ENCODE peak calls at places on chromosomes 2 and 18, in eight cellular contexts. H is lower lobe of right lung, J is neural progenitor cell, U is keratinocyte, L is lung, Z is thoracic aorta, E is esophagus squamous epithelium, B is heart right ventricle. N is an unnamed sample.

GRCh38 chr2:187403568-187404260 is 44.3 kb downstream of the CALCRL start:
- DNase-seq in H (no peak), J (no peak), U (no peak), L (no peak), Z (no peak), E (no peak), B (peak; percentile 29), N (no peak)

GRCh38 chr18:48217306-48218250 is 191.6 kb downstream of the ZBTB7C start:
- DNase-seq in H (no peak), J (no peak), U (no peak), L (peak; percentile 23), Z (no peak), E (no peak), B (peak; percentile 34), N (no peak)

GRCh38 chr2:239035361-239035814 is 187.5 kb downstream of the TWIST2 start:
- DNase-seq in H (peak; percentile 67), J (peak; percentile 68), U (no peak), L (peak; percentile 40), Z (no peak), E (no peak), B (peak; percentile 32), N (peak; percentile 83)

GRCh38 chr2:145184741-145185671 is 665.1 kb upstream of the ZEB2 start:
- DNase-seq in H (no peak), J (peak; percentile 12), U (no peak), L (no peak), Z (no peak), E (no peak), B (no peak), N (no peak)

GRCh38 chr18:63216911-63217311 is 102.7 kb downstream of the BCL2 start:
- DNase-seq in H (no peak), J (no peak), U (no peak), L (no peak), Z (no peak), E (no peak), B (no peak), N (no peak)

GRCh38 chr2:96773922-96774321 is 13.2 kb downstream of the CNNM4 start:
- DNase-seq in H (peak; percentile 54), J (no peak), U (no peak), L (no peak), Z (no peak), E (no peak), B (no peak), N (no peak)

GRCh38 chr2:73892631-73893329 is at the start of gene ACTG2:
- DNase-seq in H (no peak), J (no peak), U (no peak), L (no peak), Z (no peak), E (no peak), B (no peak), N (no peak)

GRCh38 chr2:8431446-8432125 is 250.3 kb upstream of the ID2 start:
- DNase-seq in H (no peak), J (no peak), U (no peak), L (no peak), Z (no peak), E (no peak), B (no peak), N (no peak)

GRCh38 chr18:38367473-38367872 is 801.9 kb upstream of the CELF4 start:
- DNase-seq in H (no peak), J (no peak), U (no peak), L (no peak), Z (no peak), E (no peak), B (no peak), N (no peak)

GRCh38 chr18:55161966-55162365 is 202.7 kb upstream of the CCDC68 start:
- DNase-seq in H (no peak), J (no peak), U (no peak), L (no peak), Z (no peak), E (no peak), B (no peak), N (no peak)

GRCh38 chr2:180306346-180306745 is 299.2 kb upstream of the CWC22 start:
- DNase-seq in H (no peak), J (no peak), U (no peak), L (no peak), Z (no peak), E (no peak), B (no peak), N (no peak)

GRCh38 chr18:6352275-6352674 is 62.4 kb downstream of the L3MBTL4 start:
- DNase-seq in H (no peak), J (no peak), U (no peak), L (no peak), Z (no peak), E (no peak), B (no peak), N (no peak)

GRCh38 chr2:60945341-60945740 is 64.0 kb downstream of the REL start:
- DNase-seq in H (no peak), J (peak; percentile 31), U (no peak), L (no peak), Z (no peak), E (no peak), B (no peak), N (no peak)

GRCh38 chr2:169221745-169222369 is 140.5 kb downstream of the LRP2 start:
- DNase-seq in H (no peak), J (no peak), U (no peak), L (no peak), Z (no peak), E (no peak), B (no peak), N (no peak)

GRCh38 chr2:240783819-240784621 is 36.0 kb downstream of the KIF1A start:
- DNase-seq in H (peak; percentile 32), J (no peak), U (no peak), L (no peak), Z (no peak), E (no peak), B (no peak), N (peak; percentile 13)

GRCh38 chr2:120809576-120810440 is 74.1 kb downstream of the GLI2 start:
- DNase-seq in H (no peak), J (no peak), U (no peak), L (no peak), Z (no peak), E (no peak), B (no peak), N (no peak)

GRCh38 chr18:59660976-59661743 is 36.1 kb downstream of the CCBE1 start:
- DNase-seq in H (no peak), J (no peak), U (peak; percentile 30), L (no peak), Z (no peak), E (no peak), B (no peak), N (no peak)

GRCh38 chr2:176814740-176815367 is 397.7 kb upstream of the HNRNPA3 start:
- DNase-seq in H (no peak), J (peak; percentile 38), U (no peak), L (no peak), Z (no peak), E (no peak), B (no peak), N (no peak)

GRCh38 chr18:24817150-24818068 is 357.0 kb downstream of the HRH4 start:
- DNase-seq in H (no peak), J (peak; percentile 38), U (no peak), L (no peak), Z (no peak), E (no peak), B (no peak), N (no peak)

GRCh38 chr2:27308359-27308875 is at the start of gene UCN:
- DNase-seq in H (peak; percentile 51), J (peak; percentile 88), U (no peak), L (no peak), Z (no peak), E (no peak), B (peak; percentile 59), N (peak; percentile 76)

GRCh38 chr2:173822889-173823485 is 142.2 kb downstream of the SP3 start:
- DNase-seq in H (no peak), J (no peak), U (no peak), L (no peak), Z (no peak), E (no peak), B (no peak), N (no peak)
- H3K4me1 ChIP-seq in H (no peaks in the 10 kb centered on the region), J (no peaks in the 10 kb centered on the region), U (no peaks in the 10 kb centered on the region), L (no peaks in the 10 kb centered on the region), Z (no peaks in the 10 kb centered on the region), E (peaks cover 11% of the 10 kb centered on the region), B (no peaks in the 10 kb centered on the region), N (no peaks in the 10 kb centered on the region)

GRCh38 chr2:75647771-75648170 is 1.2 kb downstream of the MRPL19 start:
- DNase-seq in H (no peak), J (no peak), U (no peak), L (no peak), Z (no peak), E (no peak), B (no peak), N (no peak)
- TF ChIP-seq CTCF in H (no peak), J (peak; percentile 7), U (no peak), L (no peak), Z (peak; percentile 11), E (no peak), B (no peak), N (no peak)

GRCh38 chr18:78825168-78825567 is 154.4 kb upstream of the SALL3 start:
- DNase-seq in H (no peak), J (no peak), U (no peak), L (no peak), Z (no peak), E (no peak), B (no peak), N (no peak)
- H3K9me3 ChIP-seq in H (no peaks in the 10 kb centered on the region), J (no peaks in the 10 kb centered on the region), U (peaks cover 19% of the 10 kb centered on the region), L (peaks cover 5% of the 10 kb centered on the region), Z (no peaks in the 10 kb centered on the region), E (no peaks in the 10 kb centered on the region), B (no peaks in the 10 kb centered on the region), N (no peaks in the 10 kb centered on the region)

GRCh38 chr2:26068602-26069298 is 34.9 kb downstream of the RAB10 start:
- DNase-seq in H (no peak), J (no peak), U (peak; percentile 60), L (no peak), Z (no peak), E (no peak), B (no peak), N (no peak)

GRCh38 chr2:26067980-26068507 is 34.2 kb downstream of the RAB10 start:
- DNase-seq in H (no peak), J (no peak), U (no peak), L (no peak), Z (no peak), E (no peak), B (no peak), N (no peak)

GRCh38 chr2:26073830-26074229 is 39.9 kb downstream of the RAB10 start:
- DNase-seq in H (no peak), J (no peak), U (no peak), L (no peak), Z (no peak), E (no peak), B (no peak), N (no peak)

GRCh38 chr2:26072925-26073768 is 39.3 kb downstream of the RAB10 start:
- DNase-seq in H (no peak), J (peak; percentile 51), U (no peak), L (no peak), Z (no peak), E (no peak), B (no peak), N (no peak)

DNA sequence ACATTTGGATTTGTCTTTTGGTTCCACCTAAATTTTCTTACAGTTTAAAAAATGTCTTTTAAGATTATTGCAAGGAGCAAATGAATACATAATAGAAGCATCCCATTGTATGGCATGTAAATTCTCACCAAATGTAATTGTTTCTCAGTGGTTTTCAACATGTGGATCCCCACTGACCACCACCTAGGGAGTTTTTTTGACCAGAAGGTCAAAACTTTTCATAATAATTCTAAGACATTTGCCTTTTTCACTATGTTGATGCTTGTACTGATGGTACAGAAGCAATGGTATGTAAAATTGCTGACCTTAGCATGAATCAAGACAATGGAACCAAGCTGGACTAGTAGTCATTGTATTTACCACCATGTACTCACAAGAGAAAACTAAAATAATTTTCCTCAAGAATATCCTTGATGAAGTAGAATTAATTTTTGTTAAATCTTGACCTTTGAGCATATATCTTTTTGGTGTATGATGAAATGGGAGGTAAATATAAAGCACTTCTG is 36.9 kb downstream of the RAB10 start:
- DNase-seq in H (no peak), J (no peak), U (no peak), L (no peak), Z (no peak), E (no peak), B (no peak), N (no peak)
- H3K4me1 ChIP-seq in H (peaks cover 35% of the 10 kb centered on the region), J (peaks cover 26% of the 10 kb centered on the region), U (peaks cover 22% of the 10 kb centered on the region), L (peaks cover 17% of the 10 kb centered on the region), Z (peaks cover 27% of the 10 kb centered on the region), E (peaks cover 80% of the 10 kb centered on the region), B (peaks cover 20% of the 10 kb centered on the region), N (peaks cover 80% of the 10 kb centered on the region)

N was measured in psoas muscle.